ENCODE peak calls at places on chromosomes 2 and 18, in four cellular contexts. Y is K562, U is endothelial cell of umbilical vein, J is GM12878. V is an unnamed sample.

GRCh38 chr2:127614731-127615130 is 31.2 kb upstream of the GPR17 start:
- DNase-seq in Y (no peak), U (no peak), J (no peak), V (peak; percentile 13)

GRCh38 chr2:222813177-222813843 is 47.5 kb upstream of the ACSL3 start:
- DNase-seq in Y (no peak), U (no peak), J (peak; percentile 79), V (no peak)

GRCh38 chr18:21830533-21830932 is 89.9 kb downstream of the MIB1 start:
- DNase-seq in Y (no peak), U (no peak), J (no peak), V (no peak)

GRCh38 chr2:187638840-187639239 is 84.6 kb upstream of the TFPI start:
- DNase-seq in Y (no peak), U (no peak), J (no peak), V (no peak)

GRCh38 chr2:15844099-15844801 is 96.1 kb upstream of the MYCN start:
- DNase-seq in Y (peak; percentile 46), U (no peak), J (no peak), V (no peak)

GRCh38 chr2:239803102-239803763 is 221.9 kb downstream of the NDUFA10 start:
- DNase-seq in Y (no peak), U (no peak), J (no peak), V (no peak)

GRCh38 chr2:46127176-46127575 is 170.0 kb upstream of the EPAS1 start:
- DNase-seq in Y (no peak), U (no peak), J (no peak), V (no peak)

GRCh38 chr2:207823865-207824264 is 54.2 kb upstream of the FZD5 start:
- DNase-seq in Y (no peak), U (no peak), J (no peak), V (no peak)

GRCh38 chr2:188979730-188980123 is 5.6 kb downstream of the COL3A1 start:
- DNase-seq in Y (no peak), U (no peak), J (no peak), V (no peak)

GRCh38 chr2:28717339-28717758 is 34.3 kb upstream of the PPP1CB start:
- DNase-seq in Y (no peak), U (peak; percentile 49), J (no peak), V (peak; percentile 85)

GRCh38 chr2:33210626-33211025 is 263.9 kb downstream of the LTBP1 start:
- DNase-seq in Y (no peak), U (peak; percentile 94), J (no peak), V (peak; percentile 99)

GRCh38 chr2:178271629-178272333 is 77.5 kb downstream of the OSBPL6 start:
- DNase-seq in Y (no peak), U (no peak), J (no peak), V (peak; percentile 70)

GRCh38 chr2:215138466-215138865 is at the start of gene ABCA12:
- DNase-seq in Y (no peak), U (no peak), J (no peak), V (no peak)

GRCh38 chr2:215140166-215140707 is 1.8 kb upstream of the ABCA12 start:
- DNase-seq in Y (no peak), U (no peak), J (no peak), V (no peak)

GRCh38 chr2:215137329-215137686 is 1.1 kb downstream of the ABCA12 start:
- DNase-seq in Y (no peak), U (no peak), J (no peak), V (no peak)

GRCh38 chr2:215137741-215138340 is 585 bp downstream of the ABCA12 start:
- DNase-seq in Y (no peak), U (peak; percentile 15), J (no peak), V (peak; percentile 42)

GRCh38 chr2:215136669-215137328 is 1.6 kb downstream of the ABCA12 start:
- DNase-seq in Y (no peak), U (no peak), J (peak; percentile 72), V (peak; percentile 6)
- TF ChIP-seq FOS in Y (no peak), U (no peak), J (no peak), V (no peak)

GRCh38 chr2:86778957-86779356 is 11.8 kb downstream of the CD8A start:
- DNase-seq in Y (no peak), U (no peak), J (no peak), V (no peak)

GRCh38 chr2:86774862-86775261 is 15.9 kb downstream of the CD8A start:
- DNase-seq in Y (no peak), U (no peak), J (no peak), V (no peak)

GRCh38 chr2:86772626-86773025 is 18.1 kb downstream of the CD8A start:
- DNase-seq in Y (no peak), U (no peak), J (no peak), V (no peak)

GRCh38 chr2:86776532-86776931 is 14.2 kb downstream of the CD8A start:
- DNase-seq in Y (no peak), U (no peak), J (no peak), V (no peak)

DNA sequence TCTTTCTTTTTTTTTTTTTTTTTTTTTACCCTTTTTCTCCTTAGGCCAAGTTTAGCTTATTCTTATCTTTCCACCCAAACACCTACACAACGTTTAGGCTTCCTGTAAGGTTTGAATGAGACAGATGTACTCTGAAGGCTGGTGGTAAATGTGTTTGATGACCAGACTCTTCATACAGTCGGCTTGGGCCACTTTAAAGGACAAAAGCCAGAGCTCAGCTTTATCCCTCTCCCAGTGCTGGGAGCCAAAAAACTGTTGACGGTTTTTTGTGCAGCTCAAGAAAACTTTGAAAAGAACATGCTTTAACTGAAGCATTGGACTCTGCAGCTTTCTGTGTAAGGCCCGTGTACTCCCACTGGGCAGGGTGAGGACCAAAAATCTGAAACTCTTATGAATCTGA is 15.4 kb downstream of the CD8A start:
- DNase-seq in Y (no peak), U (no peak), J (no peak), V (no peak)
- H3K27ac ChIP-seq in Y (no peak overlapping the region), U (no peak overlapping the region), J (no peak overlapping the region), V (no peak overlapping the region)

GRCh38 chr2:27162151-27163121 is 13.6 kb downstream of the TCF23 start:
- DNase-seq in Y (peak; percentile 47), U (no peak), J (no peak), V (peak; percentile 62)
- TF ChIP-seq FOS in Y (no peak), U (no peak), J (no peak), V (no peak)

GRCh38 chr2:192026064-192026715 is 168.5 kb downstream of the TMEFF2 start:
- DNase-seq in Y (no peak), U (no peak), J (no peak), V (peak; percentile 73)
- H3K27ac ChIP-seq in Y (no peak overlapping the region), U (no peak overlapping the region), J (no peak overlapping the region), V (peak overlapping the region; percentile 54)

DNA sequence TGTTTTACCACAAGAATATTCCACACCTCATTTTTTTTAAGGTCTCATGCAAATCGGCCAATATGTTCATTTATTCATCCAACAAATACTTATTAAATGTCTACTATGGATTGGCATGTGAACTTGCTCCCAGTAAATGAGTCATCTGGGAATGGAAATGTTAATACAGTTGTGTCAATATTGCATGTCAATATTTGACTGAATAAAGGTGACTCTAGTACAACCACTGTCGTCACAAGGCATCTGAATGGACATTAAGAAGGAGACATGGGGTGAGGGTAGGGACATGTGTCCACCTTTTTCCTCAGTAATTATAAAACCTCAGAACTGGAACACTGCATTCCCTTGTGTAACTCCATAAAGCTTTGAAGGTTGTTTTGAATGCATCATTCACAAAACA is 365.4 kb downstream of the ADCYAP1 start:
- DNase-seq in Y (no peak), U (no peak), J (no peak), V (no peak)
- TF ChIP-seq FOS in Y (no peak), U (no peak), J (no peak), V (no peak)

DNA sequence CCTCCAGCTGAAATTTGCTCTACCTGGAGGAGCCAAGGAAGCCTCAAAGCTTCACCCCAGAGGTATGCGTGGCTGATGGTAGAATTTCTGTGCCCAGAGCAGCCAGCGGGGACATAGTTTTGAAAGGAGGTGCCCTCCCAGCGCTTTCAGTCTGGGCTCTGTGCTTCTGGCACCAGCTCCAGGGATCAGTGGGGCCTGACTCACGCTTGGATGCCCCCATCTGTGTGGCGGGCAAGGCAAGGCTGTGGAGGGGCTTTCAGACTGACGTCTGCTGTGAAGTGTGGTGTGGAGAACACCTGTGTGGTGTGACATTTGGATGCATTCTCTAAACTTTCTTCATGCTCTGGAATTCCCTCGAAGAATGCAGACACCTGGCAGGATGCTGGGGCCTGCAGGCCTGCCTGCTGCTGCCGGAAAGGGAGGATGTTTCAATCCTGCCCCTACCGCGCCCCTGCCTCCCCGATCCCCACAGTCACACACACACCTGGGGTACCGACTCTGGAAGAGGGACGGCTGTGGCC is 84.1 kb downstream of the CTIF start:
- DNase-seq in Y (no peak), U (no peak), J (no peak), V (peak; percentile 61)
- H3K27ac ChIP-seq in Y (no peak overlapping the region), U (no peak overlapping the region), J (no peak overlapping the region), V (peak overlapping the region; percentile 98)

GRCh38 chr2:3179208-3179607 is 198.4 kb downstream of the EIPR1 start:
- DNase-seq in Y (no peak), U (no peak), J (no peak), V (no peak)
- TF ChIP-seq FOS in Y (no peak), U (no peak), J (no peak), V (no peak)

V was measured in IMR-90.